ENCODE peak calls at places on chromosomes 11 and 22, in seven cellular contexts. N, A, H, Y, K, Z and U are unnamed samples.

GRCh38 chr11:75565221-75565814 is 3.3 kb downstream of the SERPINH1 start:
- DNase-seq in K (peak), Z (peak), Y (no peak), N (no peak), A (peak), H (no peak), U (peak)

GRCh38 chr11:86097965-86098364 is 29.1 kb upstream of the PICALM start:
- DNase-seq in Y (no peak), N (no peak), K (no peak), Z (no peak), A (no peak), H (no peak), U (no peak)

GRCh38 chr11:106986261-106986660 is 32.0 kb downstream of the GUCY1A2 start:
- DNase-seq in N (no peak), A (no peak), Z (peak), Y (no peak), K (no peak), H (no peak), U (no peak)

GRCh38 chr22:17896552-17896951 is 122.3 kb upstream of the BID start:
- DNase-seq in A (peak), H (peak), Z (no peak), N (peak), Y (no peak), K (peak), U (no peak)

GRCh38 chr22:45911601-45912271 is 65.2 kb downstream of the WNT7B start:
- DNase-seq in Y (peak), H (peak), Z (peak), N (peak), A (peak), K (peak), U (no peak)

GRCh38 chr22:40240160-40240559 is 62.4 kb downstream of the TNRC6B start:
- DNase-seq in Z (no peak), H (no peak), K (no peak), Y (no peak), A (no peak), N (no peak), U (no peak)

GRCh38 chr11:36222755-36223635 is 66.2 kb downstream of the COMMD9 start:
- DNase-seq in K (no peak), Z (no peak), N (no peak), A (peak), H (no peak), Y (no peak), U (no peak)

GRCh38 chr11:132631956-132632355 is 900.3 kb downstream of the OPCML start:
- DNase-seq in Z (no peak), Y (no peak), H (no peak), A (no peak), N (no peak), K (no peak), U (no peak)

GRCh38 chr11:20112291-20113146 is 47.8 kb downstream of the DBX1 start:
- DNase-seq in N (peak), Y (no peak), A (peak), K (peak), Z (peak), H (peak), U (peak)

GRCh38 chr11:93370260-93370659 is 39.7 kb downstream of the DEUP1 start:
- DNase-seq in H (no peak), Z (no peak), A (no peak), Y (no peak), K (no peak), N (no peak), U (no peak)

GRCh38 chr22:37228106-37229011 is 15.7 kb downstream of the RAC2 start:
- DNase-seq in K (peak), A (peak), H (no peak), Y (no peak), N (no peak), Z (no peak), U (no peak)

GRCh38 chr22:30398685-30399680 is 2.2 kb downstream of the SEC14L2 start:
- DNase-seq in Z (no peak), Y (no peak), H (peak), A (no peak), K (no peak), N (no peak), U (no peak)

GRCh38 chr11:69210660-69211035 is 54.9 kb downstream of the SMIM38 start:
- DNase-seq in A (no peak), H (no peak), K (no peak), N (no peak), Y (no peak), Z (no peak), U (no peak)

GRCh38 chr11:36469881-36470802 is 39.9 kb downstream of the TRAF6 start:
- DNase-seq in K (no peak), N (no peak), Z (no peak), H (no peak), Y (no peak), A (no peak), U (no peak)

GRCh38 chr11:40186401-40187091 is 1272.9 kb downstream of the LRRC4C start:
- DNase-seq in N (no peak), A (no peak), Z (no peak), H (no peak), Y (peak), K (no peak), U (no peak)

GRCh38 chr22:46038516-46039430 is 61.8 kb upstream of the WNT7B start:
- DNase-seq in K (peak), Z (no peak), Y (no peak), H (no peak), N (no peak), A (no peak), U (no peak)

GRCh38 chr11:56545531-56545930 is 2.5 kb upstream of the OR5M11 start:
- DNase-seq in N (no peak), K (no peak), Z (no peak), H (no peak), Y (no peak), A (no peak), U (no peak)

GRCh38 chr11:1912314-1912878 is 7.1 kb upstream of the TNNT3 start:
- DNase-seq in Z (no peak), K (no peak), H (no peak), Y (peak), N (no peak), A (no peak), U (no peak)

GRCh38 chr11:11441091-11441490 is 88.0 kb upstream of the CSNK2A3 start:
- DNase-seq in H (no peak), A (no peak), N (no peak), Y (no peak), K (no peak), Z (no peak), U (no peak)

GRCh38 chr11:112961751-112962747 is 829 bp downstream of the NCAM1 start:
- DNase-seq in N (no peak), H (no peak), K (peak), A (no peak), Z (no peak), Y (peak), U (no peak)

GRCh38 chr22:42742940-42743339 is 22.3 kb upstream of the A4GALT start:
- DNase-seq in A (no peak), N (no peak), H (no peak), K (no peak), Y (peak), Z (no peak), U (no peak)

GRCh38 chr22:49678137-49678841 is 149.4 kb downstream of the BRD1 start:
- DNase-seq in N (no peak), Y (no peak), A (no peak), H (no peak), Z (no peak), K (no peak), U (no peak)

GRCh38 chr22:44102856-44103255 is 77.9 kb upstream of the PARVG start:
- DNase-seq in Z (no peak), H (no peak), Y (no peak), N (no peak), K (no peak), A (no peak), U (no peak)

GRCh38 chr11:28339488-28339887 is 231.3 kb downstream of the METTL15 start:
- DNase-seq in H (no peak), N (no peak), Z (no peak), K (no peak), A (no peak), Y (no peak), U (no peak)

GRCh38 chr11:11296434-11296833 is 56.6 kb downstream of the CSNK2A3 start:
- DNase-seq in A (no peak), Y (no peak), Z (no peak), N (no peak), H (no peak), K (no peak), U (no peak)

GRCh38 chr11:70400643-70401042 is 2.3 kb downstream of the CTTN start:
- DNase-seq in Y (no peak), K (no peak), H (no peak), Z (no peak), A (no peak), N (no peak), U (no peak)

GRCh38 chr11:130427049-130427388 is 1.4 kb downstream of the ADAMTS8 start:
- DNase-seq in A (no peak), Y (peak), Z (no peak), H (no peak), K (no peak), N (no peak), U (no peak)

GRCh38 chr22:44351685-44352377 is 39.1 kb upstream of the SHISAL1 start:
- DNase-seq in H (peak), A (peak), N (peak), Y (no peak), Z (no peak), K (peak), U (peak)

GRCh38 chr11:73143126-73143838 is 1.2 kb upstream of the FCHSD2 start:
- DNase-seq in A (peak), H (no peak), N (no peak), Z (no peak), K (peak), Y (no peak), U (no peak)

GRCh38 chr11:73140213-73141030 is 1.7 kb downstream of the FCHSD2 start:
- DNase-seq in K (peak), A (no peak), Z (no peak), N (peak), H (no peak), Y (peak), U (peak)

GRCh38 chr11:73141031-73141308 is 1.1 kb downstream of the FCHSD2 start:
- DNase-seq in K (peak), H (no peak), Y (peak), Z (no peak), A (no peak), N (peak), U (peak)

GRCh38 chr11:73141309-73142127 is 600 bp downstream of the FCHSD2 start:
- DNase-seq in A (peak), H (peak), K (peak), Z (peak), Y (peak), N (peak), U (peak)

DNA sequence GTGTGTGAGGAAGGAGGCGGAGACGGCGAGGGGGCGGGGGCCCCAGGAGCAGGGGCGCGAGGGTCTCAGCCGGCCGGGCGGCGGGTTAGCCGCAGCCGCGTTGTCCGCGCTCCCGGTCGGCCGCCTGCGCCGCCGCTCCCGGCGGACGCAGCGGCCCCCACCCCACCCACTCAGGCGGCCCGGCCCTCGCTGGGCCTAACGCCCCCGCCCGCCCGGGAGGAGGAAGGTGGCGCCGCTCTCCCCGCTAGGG is at the start of gene FCHSD2:
- DNase-seq in A (no peak), Z (no peak), N (no peak), K (no peak), H (no peak), Y (no peak), U (no peak)
- TF ChIP-seq POLR2A in A (no peak), Z (no peak), N (peak), K (no peak), H (no peak), Y (no peak), U (peak)

DNA sequence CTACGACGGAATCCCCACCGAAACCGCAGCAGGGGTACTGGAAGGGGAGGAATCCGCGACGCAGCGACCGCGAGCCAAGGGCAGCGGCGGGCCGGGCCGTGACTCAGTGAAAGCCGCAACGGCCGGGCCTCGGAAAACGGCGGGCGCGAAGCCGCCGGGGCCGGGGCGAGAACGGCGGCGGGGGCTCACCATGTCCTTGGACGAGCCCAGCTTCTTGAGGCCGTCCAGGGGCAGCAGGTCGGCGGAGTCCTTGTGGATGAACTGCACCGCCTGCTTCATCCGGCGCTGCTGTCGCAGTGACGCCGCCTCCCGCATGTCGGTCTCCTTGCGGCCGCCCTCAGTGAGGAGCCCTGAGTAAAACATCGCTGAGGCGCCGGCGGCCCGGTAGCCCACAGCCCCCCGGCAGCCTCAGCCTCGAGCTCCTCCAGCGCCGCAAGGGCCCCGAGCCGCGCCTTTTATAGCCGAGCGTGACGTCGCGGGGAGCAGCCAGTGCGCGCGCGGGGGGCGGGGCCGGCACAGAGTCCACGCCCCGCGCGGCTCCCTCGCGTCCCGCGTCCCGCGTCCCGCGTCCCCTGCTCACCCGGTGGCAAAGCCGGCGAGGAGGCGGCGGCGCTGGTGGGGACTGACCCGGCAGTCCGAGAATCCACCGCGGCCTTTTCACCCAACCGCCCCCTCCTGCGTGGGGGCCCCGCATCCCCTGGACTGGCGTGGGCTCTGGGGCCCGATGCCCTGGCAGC is at the start of gene NRIP3:
- DNase-seq in H (peak), A (peak), Z (peak), Y (peak), K (peak), N (peak), U (no peak)
- TF ChIP-seq POLR2A in H (peak), A (peak), Z (no peak), Y (peak), K (peak), N (peak), U (peak)

GRCh38 chr11:122271167-122271566 is 155.2 kb upstream of the BLID start:
- DNase-seq in Y (no peak), K (no peak), H (no peak), N (no peak), A (peak), Z (no peak), U (no peak)
- TF ChIP-seq POLR2A in Y (no peak), K (no peak), H (no peak), N (no peak), A (no peak), Z (no peak), U (no peak)

GRCh38 chr11:67435031-67435726 is 2.3 kb downstream of the PTPRCAP start:
- DNase-seq in N (no peak), A (no peak), Z (no peak), Y (peak), K (no peak), H (no peak), U (no peak)

GRCh38 chr11:67437082-67437821 is at the start of gene PTPRCAP:
- DNase-seq in A (no peak), Z (no peak), Y (peak), N (no peak), K (no peak), H (no peak), U (no peak)

GRCh38 chr11:67436459-67437081 is 912 bp downstream of the PTPRCAP start:
- DNase-seq in Y (no peak), H (no peak), A (no peak), N (no peak), Z (no peak), K (peak), U (no peak)

GRCh38 chr11:67434395-67434881 is 3.0 kb downstream of the PTPRCAP start:
- DNase-seq in K (no peak), A (no peak), N (no peak), Y (peak), H (no peak), Z (no peak), U (no peak)

DNA sequence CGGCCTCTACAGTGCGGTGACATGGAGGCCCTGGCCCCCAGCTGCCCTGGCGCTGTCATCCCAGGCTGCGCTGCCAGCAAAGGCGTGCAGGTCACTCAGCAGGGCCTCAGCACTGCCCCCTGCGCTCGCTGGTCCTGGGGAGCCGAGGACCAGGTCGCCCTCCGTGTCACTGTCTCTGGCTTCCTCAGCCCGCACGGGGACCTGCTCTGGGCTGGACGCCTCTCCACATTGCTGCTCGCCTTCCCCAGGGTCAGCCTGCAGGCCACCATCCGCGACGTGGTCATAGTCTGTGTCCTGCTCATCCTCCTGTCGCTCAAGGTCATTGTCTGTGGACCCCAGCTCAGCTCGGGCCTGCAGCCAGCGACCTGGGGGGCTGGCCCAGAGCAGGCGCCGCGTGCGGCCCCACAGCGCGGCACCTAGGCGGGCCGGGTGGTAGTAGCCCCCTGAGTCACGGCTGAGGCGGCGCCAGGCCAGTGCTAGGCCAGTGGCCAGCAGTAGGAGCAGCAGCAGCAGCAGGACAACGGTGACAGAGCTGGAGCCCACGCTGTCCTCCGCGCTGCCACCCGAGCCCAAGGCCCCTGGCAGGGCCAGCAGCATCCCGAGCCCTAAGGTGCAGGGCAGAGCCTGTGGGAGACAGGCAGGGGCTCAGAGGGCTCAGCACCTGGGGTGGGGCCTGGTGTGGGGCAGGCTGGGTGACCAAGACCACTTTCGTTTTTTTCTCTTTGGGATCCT is 1.6 kb downstream of the PTPRCAP start:
- DNase-seq in H (no peak), N (no peak), Z (no peak), A (no peak), Y (peak), K (peak), U (no peak)
- TF ChIP-seq POLR2A in H (no peak), N (no peak), Z (no peak), A (no peak), Y (no peak), K (no peak), U (peak)

GRCh38 chr22:32042924-32043323 is at the start of gene SLC5A1:
- DNase-seq in A (peak), N (no peak), K (no peak), Y (peak), Z (no peak), H (peak), U (no peak)
- TF ChIP-seq POLR2A in A (peak), N (no peak), K (no peak), Y (no peak), Z (no peak), H (peak), U (no peak)

DNA sequence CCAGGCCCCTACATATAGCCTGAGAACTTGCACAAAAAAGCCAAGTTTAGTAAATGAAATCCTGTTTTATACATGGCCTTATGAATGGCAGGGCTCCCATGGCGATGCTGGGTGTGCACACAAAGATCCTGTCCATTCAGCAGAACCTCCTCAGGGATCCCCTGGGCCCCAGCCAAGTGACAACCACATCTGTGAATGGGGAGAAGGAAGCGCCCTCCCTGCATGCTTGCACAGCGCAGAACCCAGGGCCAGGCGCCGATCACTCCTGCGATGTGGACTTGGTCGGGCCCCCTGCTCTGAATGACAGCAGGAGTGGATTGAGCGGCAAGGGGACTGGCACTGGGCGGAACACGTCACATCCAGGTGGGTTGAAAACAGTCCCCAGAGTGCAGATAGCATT is 4.5 kb upstream of the CDC42EP2 start:
- DNase-seq in A (no peak), Y (peak), N (no peak), Z (no peak), H (no peak), K (no peak), U (no peak)
- TF ChIP-seq POLR2A in A (no peak), Y (no peak), N (no peak), Z (no peak), H (no peak), K (no peak), U (no peak)

GRCh38 chr11:65089621-65090020 is 5.6 kb downstream of the ZFPL1 start:
- DNase-seq in H (no peak), K (no peak), A (no peak), Y (no peak), Z (no peak), N (no peak), U (no peak)

GRCh38 chr11:65086809-65087208 is 2.8 kb downstream of the ZFPL1 start:
- DNase-seq in N (no peak), K (no peak), H (no peak), A (no peak), Y (peak), Z (no peak), U (no peak)

GRCh38 chr11:65087216-65087615 is 3.2 kb downstream of the ZFPL1 start:
- DNase-seq in A (no peak), Z (no peak), N (no peak), H (no peak), K (peak), Y (peak), U (no peak)

GRCh38 chr11:65087827-65088226 is 3.8 kb downstream of the ZFPL1 start:
- DNase-seq in H (no peak), N (no peak), K (no peak), Z (no peak), A (no peak), Y (peak), U (no peak)

GRCh38 chr11:65090628-65091027 is 5.4 kb upstream of the VPS51 start:
- DNase-seq in H (no peak), Z (no peak), A (no peak), K (no peak), Y (no peak), N (no peak), U (no peak)
- TF ChIP-seq POLR2A in H (no peak), Z (no peak), A (no peak), K (no peak), Y (no peak), N (no peak), U (no peak)

DNA sequence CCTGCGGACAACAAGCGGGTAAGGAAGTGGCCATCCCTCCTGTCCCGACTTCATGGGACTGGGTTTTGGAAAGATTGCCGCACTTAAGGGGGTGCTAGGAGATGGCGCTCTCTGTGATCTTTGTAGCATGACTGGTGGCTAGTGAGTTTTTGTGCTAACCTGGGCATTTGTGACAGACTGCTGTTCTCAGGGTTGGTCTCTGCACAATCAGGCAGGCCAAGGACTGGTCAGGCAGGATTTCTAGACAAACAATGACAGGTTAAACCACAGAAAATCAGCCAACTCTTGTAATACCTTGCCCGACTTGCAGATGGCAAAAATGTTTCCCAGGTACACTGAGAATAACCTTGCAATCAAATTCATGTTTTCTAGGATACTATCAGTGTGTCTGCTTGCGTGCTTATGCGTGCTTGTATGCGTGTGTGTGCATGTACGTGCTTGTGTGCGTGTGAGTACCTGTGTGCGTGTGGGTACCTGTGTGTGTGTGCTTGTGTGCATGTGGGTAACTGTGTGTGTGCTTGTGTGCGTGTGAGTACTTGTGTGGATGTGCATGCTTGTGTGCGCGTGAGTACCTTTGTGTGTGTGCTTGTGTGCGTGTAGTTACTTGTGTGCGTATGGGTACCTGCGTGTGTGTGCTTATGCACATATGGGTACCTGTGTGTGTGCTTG is 25.6 kb upstream of the SORL1-AS1 start:
- DNase-seq in Y (no peak), Z (no peak), K (no peak), A (peak), N (no peak), H (peak), U (no peak)
- TF ChIP-seq POLR2A in Y (no peak), Z (no peak), K (no peak), A (no peak), N (no peak), H (no peak), U (no peak)